ENCODE peak calls at places on chromosomes 7 and 10, in ten cellular contexts. One of them, this sample, is unnamed.

GRCh38 chr10:22630229-22631174 is 83.9 kb downstream of the PIP4K2A start:
- DNase-seq in activated T-cell treated with anti-CD3 and anti-CD28 coated beads, Interleukin-2, amount 50 U/mL, for 24 hours: no peak
- DNase-seq in MM.1S: peak
- DNase-seq in GDM1: no peak
- DNase-seq in GM23248: peak
- DNase-seq in GM12892: no peak
- DNase-seq in dorsolateral prefrontal cortex: no peak
- DNase-seq in WERI-Rb-1: no peak
- DNase-seq in activated CD4-positive, alpha-beta T cell treated with anti-CD3 and anti-CD28 coated beads for 4 hours: peak
- DNase-seq in astrocyte of the spinal cord: peak
- DNase-seq in this sample: no peak

GRCh38 chr10:70672993-70673928 is 955 bp downstream of the ADAMTS14 start:
- DNase-seq in GDM1: no peak
- DNase-seq in MM.1S: no peak
- DNase-seq in activated CD4-positive, alpha-beta T cell treated with anti-CD3 and anti-CD28 coated beads for 4 hours: no peak
- DNase-seq in astrocyte of the spinal cord: peak
- DNase-seq in GM23248: peak
- DNase-seq in activated T-cell treated with anti-CD3 and anti-CD28 coated beads, Interleukin-2, amount 50 U/mL, for 24 hours: no peak
- DNase-seq in dorsolateral prefrontal cortex: peak
- DNase-seq in GM12892: no peak
- DNase-seq in WERI-Rb-1: no peak
- DNase-seq in this sample: no peak

GRCh38 chr10:117892681-117893220 is 154.0 kb downstream of the RAB11FIP2 start:
- DNase-seq in activated T-cell treated with anti-CD3 and anti-CD28 coated beads, Interleukin-2, amount 50 U/mL, for 24 hours: no peak
- DNase-seq in WERI-Rb-1: no peak
- DNase-seq in dorsolateral prefrontal cortex: no peak
- DNase-seq in MM.1S: no peak
- DNase-seq in GM12892: no peak
- DNase-seq in GM23248: no peak
- DNase-seq in astrocyte of the spinal cord: no peak
- DNase-seq in activated CD4-positive, alpha-beta T cell treated with anti-CD3 and anti-CD28 coated beads for 4 hours: no peak
- DNase-seq in GDM1: no peak
- DNase-seq in this sample: no peak

GRCh38 chr10:58565256-58565655 is 52.6 kb downstream of the BICC1 start:
- DNase-seq in dorsolateral prefrontal cortex: no peak
- DNase-seq in MM.1S: no peak
- DNase-seq in WERI-Rb-1: no peak
- DNase-seq in activated CD4-positive, alpha-beta T cell treated with anti-CD3 and anti-CD28 coated beads for 4 hours: no peak
- DNase-seq in GM23248: no peak
- DNase-seq in activated T-cell treated with anti-CD3 and anti-CD28 coated beads, Interleukin-2, amount 50 U/mL, for 24 hours: no peak
- DNase-seq in astrocyte of the spinal cord: no peak
- DNase-seq in GM12892: no peak
- DNase-seq in GDM1: no peak
- DNase-seq in this sample: no peak

GRCh38 chr7:88268858-88269257 is 37.8 kb downstream of the STEAP4 start:
- DNase-seq in dorsolateral prefrontal cortex: no peak
- DNase-seq in GDM1: no peak
- DNase-seq in WERI-Rb-1: no peak
- DNase-seq in activated T-cell treated with anti-CD3 and anti-CD28 coated beads, Interleukin-2, amount 50 U/mL, for 24 hours: no peak
- DNase-seq in GM23248: no peak
- DNase-seq in activated CD4-positive, alpha-beta T cell treated with anti-CD3 and anti-CD28 coated beads for 4 hours: no peak
- DNase-seq in GM12892: no peak
- DNase-seq in astrocyte of the spinal cord: no peak
- DNase-seq in MM.1S: no peak
- DNase-seq in this sample: no peak

GRCh38 chr7:14894826-14895225 is 7.7 kb downstream of the DGKB start:
- DNase-seq in activated CD4-positive, alpha-beta T cell treated with anti-CD3 and anti-CD28 coated beads for 4 hours: no peak
- DNase-seq in dorsolateral prefrontal cortex: no peak
- DNase-seq in GM12892: no peak
- DNase-seq in GM23248: no peak
- DNase-seq in GDM1: no peak
- DNase-seq in WERI-Rb-1: no peak
- DNase-seq in activated T-cell treated with anti-CD3 and anti-CD28 coated beads, Interleukin-2, amount 50 U/mL, for 24 hours: no peak
- DNase-seq in MM.1S: no peak
- DNase-seq in astrocyte of the spinal cord: no peak
- DNase-seq in this sample: no peak

GRCh38 chr7:157792241-157792950 is 455.6 kb downstream of the DNAJB6 start:
- DNase-seq in GDM1: no peak
- DNase-seq in activated T-cell treated with anti-CD3 and anti-CD28 coated beads, Interleukin-2, amount 50 U/mL, for 24 hours: no peak
- DNase-seq in GM23248: no peak
- DNase-seq in WERI-Rb-1: no peak
- DNase-seq in activated CD4-positive, alpha-beta T cell treated with anti-CD3 and anti-CD28 coated beads for 4 hours: no peak
- DNase-seq in dorsolateral prefrontal cortex: no peak
- DNase-seq in GM12892: no peak
- DNase-seq in astrocyte of the spinal cord: no peak
- DNase-seq in MM.1S: no peak
- DNase-seq in this sample: no peak

GRCh38 chr10:102773320-102773719 is 29.6 kb downstream of the WBP1L start:
- DNase-seq in MM.1S: no peak
- DNase-seq in dorsolateral prefrontal cortex: no peak
- DNase-seq in GM23248: peak
- DNase-seq in WERI-Rb-1: no peak
- DNase-seq in activated CD4-positive, alpha-beta T cell treated with anti-CD3 and anti-CD28 coated beads for 4 hours: no peak
- DNase-seq in GDM1: no peak
- DNase-seq in GM12892: no peak
- DNase-seq in astrocyte of the spinal cord: no peak
- DNase-seq in activated T-cell treated with anti-CD3 and anti-CD28 coated beads, Interleukin-2, amount 50 U/mL, for 24 hours: no peak
- DNase-seq in this sample: no peak

GRCh38 chr7:96547371-96547811 is 162.3 kb downstream of the SEM1 start:
- DNase-seq in activated CD4-positive, alpha-beta T cell treated with anti-CD3 and anti-CD28 coated beads for 4 hours: no peak
- DNase-seq in GM12892: no peak
- DNase-seq in dorsolateral prefrontal cortex: no peak
- DNase-seq in astrocyte of the spinal cord: no peak
- DNase-seq in activated T-cell treated with anti-CD3 and anti-CD28 coated beads, Interleukin-2, amount 50 U/mL, for 24 hours: no peak
- DNase-seq in WERI-Rb-1: no peak
- DNase-seq in GDM1: no peak
- DNase-seq in MM.1S: no peak
- DNase-seq in GM23248: no peak
- DNase-seq in this sample: no peak

GRCh38 chr10:130045091-130045652 is 65.5 kb downstream of the C10orf143 start:
- DNase-seq in MM.1S: no peak
- DNase-seq in GM23248: peak
- DNase-seq in dorsolateral prefrontal cortex: no peak
- DNase-seq in WERI-Rb-1: peak
- DNase-seq in activated T-cell treated with anti-CD3 and anti-CD28 coated beads, Interleukin-2, amount 50 U/mL, for 24 hours: no peak
- DNase-seq in astrocyte of the spinal cord: no peak
- DNase-seq in activated CD4-positive, alpha-beta T cell treated with anti-CD3 and anti-CD28 coated beads for 4 hours: no peak
- DNase-seq in GDM1: no peak
- DNase-seq in GM12892: no peak
- DNase-seq in this sample: peak

GRCh38 chr7:2482725-2483451 is 6.7 kb upstream of the GRIFIN start:
- DNase-seq in activated CD4-positive, alpha-beta T cell treated with anti-CD3 and anti-CD28 coated beads for 4 hours: no peak
- DNase-seq in activated T-cell treated with anti-CD3 and anti-CD28 coated beads, Interleukin-2, amount 50 U/mL, for 24 hours: no peak
- DNase-seq in dorsolateral prefrontal cortex: no peak
- DNase-seq in MM.1S: no peak
- DNase-seq in WERI-Rb-1: no peak
- DNase-seq in GM12892: no peak
- DNase-seq in astrocyte of the spinal cord: no peak
- DNase-seq in GM23248: peak
- DNase-seq in GDM1: no peak
- DNase-seq in this sample: no peak

This sample was measured in left lung.